ENCODE peak calls at places on chromosomes 11 and 22, in ten cellular contexts. A is CD8-positive, alpha-beta T cell; Z is CD4-positive, CD25-positive, alpha-beta regulatory T cell; Y is HL-60; W is tibial nerve; V is dorsolateral prefrontal cortex; C is body of pancreas; R is right lobe of liver; U is esophagus muscularis mucosa; I is PC-9. B is an unnamed sample.
A peak's percentile ranks its signal among the peaks of the same experiment; 100 is the strongest.

GRCh38 chr22:42440728-42441127 is 8.5 kb upstream of the NFAM1 start:
- DNase-seq in A (no peak), Z (no peak), Y (no peak), W (no peak), V (no peak), C (no peak), R (no peak), U (no peak), I (no peak), B (no peak)

GRCh38 chr22:19239464-19239863 is 52.1 kb downstream of the CLTCL1 start:
- DNase-seq in A (no peak), Z (no peak), Y (no peak), W (no peak), V (peak; percentile 57), C (no peak), R (no peak), U (no peak), I (no peak), B (no peak)

GRCh38 chr11:120331301-120331966 is 4.8 kb upstream of the ARHGEF12 start:
- DNase-seq in A (no peak), Z (no peak), Y (no peak), W (no peak), V (no peak), C (peak; percentile 67), R (no peak), U (no peak), I (peak; percentile 97), B (peak; percentile 29)

GRCh38 chr11:101582242-101583052 is 1.4 kb downstream of the TRPC6 start:
- DNase-seq in A (no peak), Z (no peak), Y (no peak), W (no peak), V (no peak), C (no peak), R (no peak), U (no peak), I (no peak), B (no peak)

GRCh38 chr11:125944350-125945010 is 1.4 kb upstream of the VSIG10L2 start:
- DNase-seq in A (no peak), Z (no peak), Y (no peak), W (no peak), V (no peak), C (no peak), R (no peak), U (peak; percentile 55), I (no peak), B (no peak)

GRCh38 chr11:78753297-78753696 is 178.6 kb upstream of the NARS2 start:
- DNase-seq in A (no peak), Z (no peak), Y (no peak), W (no peak), V (no peak), C (no peak), R (no peak), U (no peak), I (no peak), B (no peak)

GRCh38 chr22:16932577-16932976 is 75.4 kb downstream of the GAB4 start:
- DNase-seq in A (no peak), Z (no peak), Y (no peak), W (no peak), V (no peak), C (no peak), R (no peak), U (no peak), I (no peak), B (no peak)

GRCh38 chr11:82756765-82757650 is 23.3 kb upstream of the FAM181B start:
- DNase-seq in A (no peak), Z (no peak), Y (no peak), W (no peak), V (peak; percentile 9), C (peak; percentile 54), R (no peak), U (no peak), I (no peak), B (no peak)

GRCh38 chr11:65503923-65504670 is 5.3 kb downstream of the MALAT1 start:
- DNase-seq in A (no peak), Z (no peak), Y (no peak), W (no peak), V (no peak), C (no peak), R (no peak), U (no peak), I (no peak), B (no peak)

DNA sequence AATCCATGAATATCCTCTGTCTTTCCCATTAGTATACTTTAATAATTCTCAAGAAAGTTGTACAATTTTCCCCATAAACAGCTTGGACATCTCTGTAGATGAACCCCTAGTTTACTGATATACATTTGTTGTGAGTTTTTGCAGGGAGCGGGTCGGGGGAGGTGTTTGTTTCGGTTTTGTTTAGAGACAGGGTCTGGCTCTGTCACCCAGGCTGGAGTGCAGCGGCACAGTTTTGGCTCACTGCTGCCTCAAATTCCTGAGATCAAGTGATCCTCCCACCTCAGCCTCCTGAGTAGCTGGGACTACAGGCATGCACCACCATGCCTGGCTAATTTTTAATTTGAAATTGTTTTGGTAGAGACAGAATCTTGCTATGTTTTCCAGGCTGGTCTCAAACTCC is 57.6 kb downstream of the IGLL5 start:
- DNase-seq in A (no peak), Z (no peak), Y (no peak), W (no peak), V (no peak), C (no peak), R (no peak), U (peak; percentile 57), I (no peak), B (no peak)
- H3K27ac ChIP-seq in A (no peak overlapping the region), Z (no peak overlapping the region), Y (no peak overlapping the region), W (no peak overlapping the region), V (no peak overlapping the region), C (no peak overlapping the region), R (no peak overlapping the region), U (no peak overlapping the region), I (no peak overlapping the region), B (no peak overlapping the region)

DNA sequence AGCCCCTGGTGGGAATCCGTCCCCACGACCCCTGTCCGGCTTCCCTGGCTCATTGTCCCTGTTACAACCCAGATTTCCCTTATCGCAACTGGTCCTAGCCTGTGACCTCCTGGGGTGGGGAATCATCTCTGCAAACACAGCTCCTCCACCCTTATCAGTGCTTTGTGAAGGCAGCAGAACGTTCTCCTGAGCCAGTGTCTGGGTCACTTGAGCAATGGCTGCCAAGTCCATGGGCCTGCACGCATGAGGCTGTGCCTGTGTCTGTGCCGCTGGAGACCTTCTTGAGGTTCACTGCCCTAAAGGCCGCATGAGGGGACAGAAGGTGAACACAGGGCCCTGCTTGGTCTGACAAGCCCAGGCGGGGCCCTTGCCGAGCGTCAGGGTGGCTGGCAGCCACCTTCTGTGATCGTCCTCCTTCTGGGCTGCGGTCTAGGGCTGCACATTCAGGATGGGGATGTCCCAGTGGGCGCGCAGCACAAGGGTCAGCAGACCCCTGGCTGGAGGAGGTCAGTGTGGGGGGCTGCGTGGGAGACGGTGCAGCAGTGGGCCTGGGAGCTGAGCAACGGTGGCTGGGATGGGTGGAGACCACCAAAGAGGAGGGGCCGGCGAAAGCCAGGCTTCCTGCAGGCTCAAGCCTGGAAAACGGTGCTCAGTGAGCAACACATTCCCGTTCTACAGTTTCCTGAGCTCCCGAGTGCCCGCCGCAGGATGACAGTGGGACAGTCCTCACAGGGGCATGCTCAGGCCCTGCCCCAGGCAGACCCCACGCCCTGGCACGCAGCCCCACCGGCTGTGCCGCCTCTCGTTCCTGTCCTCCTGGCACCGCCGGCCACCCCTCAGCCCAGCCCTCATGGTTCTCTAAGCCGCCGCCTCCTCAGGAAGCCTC is 74.1 kb downstream of the CDKN1C start:
- DNase-seq in A (no peak), Z (no peak), Y (no peak), W (no peak), V (no peak), C (no peak), R (no peak), U (no peak), I (no peak), B (no peak)
- H3K27ac ChIP-seq in A (no peak overlapping the region), Z (no peak overlapping the region), Y (no peak overlapping the region), W (no peak overlapping the region), V (no peak overlapping the region), C (peak overlapping the region; percentile 5), R (no peak overlapping the region), U (peak overlapping the region; percentile 17), I (no peak overlapping the region), B (no peak overlapping the region)

GRCh38 chr22:24565077-24565476 is 9.3 kb downstream of the SNRPD3 start:
- DNase-seq in A (no peak), Z (no peak), Y (no peak), W (no peak), V (no peak), C (no peak), R (no peak), U (no peak), I (no peak), B (no peak)

GRCh38 chr22:24563246-24563645 is 7.4 kb downstream of the SNRPD3 start:
- DNase-seq in A (no peak), Z (no peak), Y (no peak), W (no peak), V (no peak), C (no peak), R (no peak), U (no peak), I (no peak), B (no peak)

GRCh38 chr22:24567668-24568067 is 11.9 kb downstream of the SNRPD3 start:
- DNase-seq in A (no peak), Z (no peak), Y (no peak), W (no peak), V (no peak), C (no peak), R (no peak), U (no peak), I (no peak), B (no peak)

GRCh38 chr22:24566899-24567511 is 11.2 kb downstream of the SNRPD3 start:
- DNase-seq in A (no peak), Z (no peak), Y (no peak), W (no peak), V (no peak), C (no peak), R (no peak), U (no peak), I (no peak), B (no peak)

GRCh38 chr22:24564376-24565058 is 8.7 kb downstream of the SNRPD3 start:
- DNase-seq in A (no peak), Z (no peak), Y (no peak), W (no peak), V (no peak), C (no peak), R (peak; percentile 76), U (no peak), I (no peak), B (no peak)
- H3K27ac ChIP-seq in A (no peak overlapping the region), Z (no peak overlapping the region), Y (no peak overlapping the region), W (no peak overlapping the region), V (no peak overlapping the region), C (no peak overlapping the region), R (peak overlapping the region; percentile 65), U (peak overlapping the region; percentile 55), I (no peak overlapping the region), B (no peak overlapping the region)

DNA sequence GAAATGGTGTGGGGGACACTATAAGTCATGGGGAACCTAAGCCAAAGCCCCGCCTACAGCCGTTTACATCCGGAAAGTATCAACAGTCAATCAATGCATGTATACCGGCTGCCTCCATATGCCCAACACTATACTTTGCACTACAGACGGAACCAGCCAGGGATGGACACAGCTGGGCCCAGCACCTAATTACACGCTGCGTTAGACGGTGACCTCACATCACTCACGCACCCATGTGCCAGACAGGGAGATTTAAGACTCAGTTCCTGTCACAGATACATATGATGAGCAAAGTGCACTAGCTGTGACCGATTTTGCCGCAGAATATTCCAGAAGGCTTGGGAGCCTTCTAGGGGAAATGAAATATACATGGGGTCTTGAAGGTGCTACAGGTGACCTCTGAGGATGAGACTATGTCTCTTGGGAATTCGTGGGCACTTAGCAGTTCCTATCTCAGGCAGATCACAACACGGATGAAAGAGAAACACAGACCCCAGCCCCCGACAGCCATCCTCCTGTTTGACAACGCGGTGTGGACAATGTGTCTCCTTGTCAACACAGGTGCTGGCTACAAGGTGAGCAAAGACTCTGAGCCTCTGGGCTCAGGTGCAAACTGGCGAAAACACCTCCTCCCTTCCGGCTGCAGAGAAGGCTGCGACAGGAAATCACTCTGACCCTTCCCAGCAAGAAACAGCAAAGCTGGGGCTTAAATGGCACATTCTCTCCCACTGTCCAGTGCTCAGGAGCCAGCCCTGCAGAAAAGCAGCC is 8.0 kb downstream of the AHNAK start:
- DNase-seq in A (no peak), Z (no peak), Y (no peak), W (no peak), V (no peak), C (no peak), R (no peak), U (no peak), I (no peak), B (no peak)
- H3K27ac ChIP-seq in A (no peak overlapping the region), Z (peak overlapping the region; percentile 65), Y (no peak overlapping the region), W (peak overlapping the region; percentile 98), V (peak overlapping the region; percentile 15), C (peak overlapping the region; percentile 21), R (no peak overlapping the region), U (peak overlapping the region; percentile 98), I (peak overlapping the region; percentile 26), B (peak overlapping the region; percentile 98)